ENCODE peak calls at places on chromosomes 11 and 22, in seven cellular contexts. A, R, X, E, D, G and V are unnamed samples.

GRCh38 chr11:14422052-14422813 is 63.2 kb upstream of the RRAS2 start:
- DNase-seq in A (peak), R (no peak), X (peak), E (no peak), D (peak), G (no peak), V (no peak)

GRCh38 chr22:19891350-19892248 is 36.9 kb upstream of the GNB1L start:
- DNase-seq in A (peak), R (peak), X (peak), E (peak), D (no peak), G (no peak), V (no peak)

GRCh38 chr11:101321222-101321621 is 191.6 kb upstream of the PGR start:
- DNase-seq in A (peak), R (no peak), X (no peak), E (no peak), D (no peak), G (no peak), V (no peak)

GRCh38 chr11:107017104-107017432 is 1.2 kb downstream of the GUCY1A2 start:
- DNase-seq in A (no peak), R (no peak), X (peak), E (no peak), D (no peak), G (no peak), V (no peak)

GRCh38 chr11:128894685-128895084 is 3.5 kb downstream of the KCNJ5 start:
- DNase-seq in A (no peak), R (no peak), X (peak), E (no peak), D (no peak), G (peak), V (no peak)

GRCh38 chr11:3121931-3122774 is 43.0 kb downstream of the OSBPL5 start:
- DNase-seq in A (no peak), R (no peak), X (peak), E (no peak), D (no peak), G (no peak), V (no peak)

GRCh38 chr11:68677432-68677831 is 6.9 kb upstream of the GAL start:
- DNase-seq in A (no peak), R (no peak), X (peak), E (no peak), D (peak), G (no peak), V (no peak)

GRCh38 chr11:5737672-5738071 is 1.4 kb downstream of the OR56B1 start:
- DNase-seq in A (no peak), R (no peak), X (no peak), E (no peak), D (no peak), G (no peak), V (no peak)

GRCh38 chr11:126824035-126824607 is 176.4 kb downstream of the KIRREL3 start:
- DNase-seq in A (no peak), R (no peak), X (no peak), E (no peak), D (no peak), G (no peak), V (no peak)

GRCh38 chr11:65884716-65885092 is 3.6 kb downstream of the FIBP start:
- DNase-seq in A (peak), R (peak), X (peak), E (peak), D (peak), G (peak), V (no peak)

GRCh38 chr11:57251491-57252104 is 14.5 kb upstream of the APLNR start:
- DNase-seq in A (no peak), R (no peak), X (peak), E (no peak), D (no peak), G (no peak), V (no peak)

GRCh38 chr22:39139933-39140332 is 12.5 kb downstream of the CBX7 start:
- DNase-seq in A (no peak), R (no peak), X (no peak), E (no peak), D (no peak), G (no peak), V (no peak)

GRCh38 chr22:29071261-29072045 is 1.4 kb upstream of the KREMEN1 start:
- DNase-seq in A (peak), R (peak), X (peak), E (no peak), D (no peak), G (peak), V (no peak)

GRCh38 chr11:12585861-12586260 is 88.4 kb upstream of the TEAD1 start:
- DNase-seq in A (no peak), R (no peak), X (no peak), E (no peak), D (no peak), G (no peak), V (no peak)

GRCh38 chr22:44664149-44664548 is 37.9 kb upstream of the PRR5 start:
- DNase-seq in A (no peak), R (peak), X (peak), E (no peak), D (no peak), G (no peak), V (no peak)

GRCh38 chr11:8223513-8223899 is 40.2 kb downstream of the LMO1 start:
- DNase-seq in A (no peak), R (no peak), X (no peak), E (no peak), D (no peak), G (no peak), V (no peak)

GRCh38 chr22:37973271-37974170 is 10.8 kb downstream of the SOX10 start:
- DNase-seq in A (no peak), R (no peak), X (no peak), E (no peak), D (no peak), G (peak), V (no peak)

GRCh38 chr11:32472226-32472625 is 36.9 kb upstream of the WT1 start:
- DNase-seq in A (no peak), R (no peak), X (no peak), E (no peak), D (no peak), G (no peak), V (no peak)

GRCh38 chr11:110162216-110162615 is 69.0 kb downstream of the ZC3H12C start:
- DNase-seq in A (no peak), R (no peak), X (no peak), E (no peak), D (no peak), G (no peak), V (no peak)

GRCh38 chr11:12685229-12685628 is 11.0 kb downstream of the TEAD1 start:
- DNase-seq in A (no peak), R (no peak), X (no peak), E (no peak), D (no peak), G (no peak), V (no peak)

GRCh38 chr11:60657880-60658279 is 41.5 kb upstream of the MS4A8 start:
- DNase-seq in A (peak), R (no peak), X (no peak), E (no peak), D (no peak), G (no peak), V (no peak)

GRCh38 chr11:100545970-100546369 is 141.1 kb upstream of the ARHGAP42 start:
- DNase-seq in A (peak), R (no peak), X (no peak), E (no peak), D (no peak), G (no peak), V (no peak)

GRCh38 chr11:134541355-134541754 is 129.3 kb upstream of the B3GAT1 start:
- DNase-seq in A (no peak), R (no peak), X (no peak), E (no peak), D (no peak), G (no peak), V (no peak)

GRCh38 chr22:44693756-44694155 is 8.2 kb upstream of the PRR5 start:
- DNase-seq in A (no peak), R (no peak), X (no peak), E (no peak), D (no peak), G (no peak), V (no peak)

GRCh38 chr11:100808904-100809491 is 121.9 kb downstream of the ARHGAP42 start:
- DNase-seq in A (peak), R (no peak), X (no peak), E (no peak), D (no peak), G (no peak), V (no peak)

GRCh38 chr11:126696976-126697375 is 303.6 kb downstream of the KIRREL3 start:
- DNase-seq in A (no peak), R (no peak), X (no peak), E (no peak), D (no peak), G (no peak), V (no peak)